ENCODE peak calls at places on chromosome 21, in eight cellular contexts. One of them, this sample, is unnamed.

GRCh38 chr21:41321908-41322495 is 5.4 kb downstream of the FAM3B start:
- DNase-seq in posterior vena cava: no peak
- DNase-seq in pancreas: peak; percentile 64
- DNase-seq in activated T-cell treated with anti-CD3 and anti-CD28 coated beads for 1 hour: no peak
- DNase-seq in heart right ventricle: no peak
- DNase-seq in posterior cingulate gyrus: no peak
- DNase-seq in T follicular helper cell: no peak
- DNase-seq in midbrain: no peak
- DNase-seq in this sample: no peak

GRCh38 chr21:36428789-36429671 is 43.8 kb downstream of the CHAF1B start:
- DNase-seq in pancreas: no peak
- DNase-seq in heart right ventricle: no peak
- DNase-seq in posterior cingulate gyrus: no peak
- DNase-seq in posterior vena cava: no peak
- DNase-seq in T follicular helper cell: no peak
- DNase-seq in midbrain: no peak
- DNase-seq in activated T-cell treated with anti-CD3 and anti-CD28 coated beads for 1 hour: no peak
- DNase-seq in this sample: no peak

GRCh38 chr21:38795475-38795874 is 10.3 kb upstream of the ETS2 start:
- DNase-seq in activated T-cell treated with anti-CD3 and anti-CD28 coated beads for 1 hour: no peak
- DNase-seq in T follicular helper cell: no peak
- DNase-seq in posterior cingulate gyrus: no peak
- DNase-seq in heart right ventricle: no peak
- DNase-seq in midbrain: no peak
- DNase-seq in posterior vena cava: no peak
- DNase-seq in pancreas: no peak
- DNase-seq in this sample: no peak

GRCh38 chr21:39029086-39029772 is 154.0 kb downstream of the PSMG1 start:
- DNase-seq in posterior vena cava: no peak
- DNase-seq in T follicular helper cell: no peak
- DNase-seq in activated T-cell treated with anti-CD3 and anti-CD28 coated beads for 1 hour: no peak
- DNase-seq in pancreas: no peak
- DNase-seq in posterior cingulate gyrus: no peak
- DNase-seq in midbrain: no peak
- DNase-seq in heart right ventricle: no peak
- DNase-seq in this sample: no peak

GRCh38 chr21:44590311-44590721 is 2.0 kb downstream of the KRTAP10-6 start:
- DNase-seq in T follicular helper cell: no peak
- DNase-seq in posterior vena cava: peak; percentile 66
- DNase-seq in activated T-cell treated with anti-CD3 and anti-CD28 coated beads for 1 hour: no peak
- DNase-seq in midbrain: no peak
- DNase-seq in pancreas: no peak
- DNase-seq in heart right ventricle: no peak
- DNase-seq in posterior cingulate gyrus: no peak
- DNase-seq in this sample: no peak

GRCh38 chr21:38917045-38917774 is 111.5 kb downstream of the ETS2 start:
- DNase-seq in midbrain: no peak
- DNase-seq in posterior cingulate gyrus: no peak
- DNase-seq in T follicular helper cell: no peak
- DNase-seq in activated T-cell treated with anti-CD3 and anti-CD28 coated beads for 1 hour: no peak
- DNase-seq in pancreas: no peak
- DNase-seq in posterior vena cava: no peak
- DNase-seq in heart right ventricle: no peak
- DNase-seq in this sample: no peak

GRCh38 chr21:25909341-25909740 is 174.6 kb downstream of the GABPA start:
- DNase-seq in heart right ventricle: no peak
- DNase-seq in T follicular helper cell: no peak
- DNase-seq in midbrain: no peak
- DNase-seq in pancreas: no peak
- DNase-seq in activated T-cell treated with anti-CD3 and anti-CD28 coated beads for 1 hour: no peak
- DNase-seq in posterior cingulate gyrus: no peak
- DNase-seq in posterior vena cava: no peak
- DNase-seq in this sample: no peak

GRCh38 chr21:14773777-14774345 is 227.7 kb upstream of the SAMSN1 start:
- DNase-seq in heart right ventricle: peak; percentile 21
- DNase-seq in T follicular helper cell: peak; percentile 21
- DNase-seq in posterior vena cava: peak; percentile 74
- DNase-seq in activated T-cell treated with anti-CD3 and anti-CD28 coated beads for 1 hour: peak; percentile 32
- DNase-seq in midbrain: no peak
- DNase-seq in pancreas: peak; percentile 55
- DNase-seq in posterior cingulate gyrus: no peak
- DNase-seq in this sample: peak; percentile 56

GRCh38 chr21:28280611-28281010 is 712.1 kb downstream of the LTN1 start:
- DNase-seq in posterior cingulate gyrus: no peak
- DNase-seq in T follicular helper cell: no peak
- DNase-seq in pancreas: no peak
- DNase-seq in posterior vena cava: no peak
- DNase-seq in activated T-cell treated with anti-CD3 and anti-CD28 coated beads for 1 hour: no peak
- DNase-seq in heart right ventricle: no peak
- DNase-seq in midbrain: no peak
- DNase-seq in this sample: no peak

GRCh38 chr21:16590658-16591057 is 860.9 kb downstream of the USP25 start:
- DNase-seq in pancreas: no peak
- DNase-seq in heart right ventricle: no peak
- DNase-seq in posterior vena cava: no peak
- DNase-seq in T follicular helper cell: no peak
- DNase-seq in activated T-cell treated with anti-CD3 and anti-CD28 coated beads for 1 hour: no peak
- DNase-seq in midbrain: no peak
- DNase-seq in posterior cingulate gyrus: no peak
- DNase-seq in this sample: no peak

GRCh38 chr21:39422468-39423241 is 22.9 kb downstream of the LCA5L start:
- DNase-seq in posterior vena cava: no peak
- DNase-seq in T follicular helper cell: no peak
- DNase-seq in activated T-cell treated with anti-CD3 and anti-CD28 coated beads for 1 hour: no peak
- DNase-seq in pancreas: no peak
- DNase-seq in midbrain: no peak
- DNase-seq in posterior cingulate gyrus: no peak
- DNase-seq in heart right ventricle: no peak
- DNase-seq in this sample: no peak

GRCh38 chr21:40433575-40433974 is 413.4 kb downstream of the DSCAM start:
- DNase-seq in activated T-cell treated with anti-CD3 and anti-CD28 coated beads for 1 hour: no peak
- DNase-seq in midbrain: no peak
- DNase-seq in T follicular helper cell: no peak
- DNase-seq in posterior vena cava: no peak
- DNase-seq in pancreas: no peak
- DNase-seq in posterior cingulate gyrus: no peak
- DNase-seq in heart right ventricle: no peak
- DNase-seq in this sample: no peak

GRCh38 chr21:22842875-22843274 is 1844.7 kb downstream of the NCAM2 start:
- DNase-seq in T follicular helper cell: no peak
- DNase-seq in posterior vena cava: no peak
- DNase-seq in pancreas: no peak
- DNase-seq in midbrain: no peak
- DNase-seq in activated T-cell treated with anti-CD3 and anti-CD28 coated beads for 1 hour: no peak
- DNase-seq in posterior cingulate gyrus: no peak
- DNase-seq in heart right ventricle: no peak
- DNase-seq in this sample: no peak

GRCh38 chr21:45544449-45545235 is 2.4 kb upstream of the SLC19A1 start:
- DNase-seq in posterior cingulate gyrus: no peak
- DNase-seq in pancreas: no peak
- DNase-seq in posterior vena cava: peak; percentile 41
- DNase-seq in T follicular helper cell: no peak
- DNase-seq in activated T-cell treated with anti-CD3 and anti-CD28 coated beads for 1 hour: no peak
- DNase-seq in midbrain: no peak
- DNase-seq in heart right ventricle: peak; percentile 3
- DNase-seq in this sample: no peak

GRCh38 chr21:44569861-44570517 is 3.5 kb upstream of the KRTAP10-4 start:
- DNase-seq in posterior vena cava: peak; percentile 61
- DNase-seq in heart right ventricle: no peak
- DNase-seq in midbrain: no peak
- DNase-seq in T follicular helper cell: no peak
- DNase-seq in activated T-cell treated with anti-CD3 and anti-CD28 coated beads for 1 hour: no peak
- DNase-seq in pancreas: no peak
- DNase-seq in posterior cingulate gyrus: no peak
- DNase-seq in this sample: no peak

GRCh38 chr21:41425954-41426655 is at the start of gene MX1:
- DNase-seq in posterior cingulate gyrus: peak; percentile 66
- DNase-seq in activated T-cell treated with anti-CD3 and anti-CD28 coated beads for 1 hour: peak; percentile 96
- DNase-seq in posterior vena cava: peak; percentile 88
- DNase-seq in pancreas: peak; percentile 78
- DNase-seq in midbrain: peak; percentile 20
- DNase-seq in heart right ventricle: peak; percentile 81
- DNase-seq in T follicular helper cell: peak; percentile 81
- DNase-seq in this sample: peak; percentile 85

GRCh38 chr21:37700641-37701202 is 215.5 kb downstream of the KCNJ6 start:
- DNase-seq in activated T-cell treated with anti-CD3 and anti-CD28 coated beads for 1 hour: no peak
- DNase-seq in heart right ventricle: peak; percentile 11
- DNase-seq in posterior cingulate gyrus: no peak
- DNase-seq in posterior vena cava: no peak
- DNase-seq in pancreas: peak; percentile 37
- DNase-seq in T follicular helper cell: no peak
- DNase-seq in midbrain: peak; percentile 15
- DNase-seq in this sample: no peak

GRCh38 chr21:46662765-46663500 is 27.5 kb downstream of the PRMT2 start:
- DNase-seq in heart right ventricle: no peak
- DNase-seq in T follicular helper cell: no peak
- DNase-seq in pancreas: no peak
- DNase-seq in posterior cingulate gyrus: no peak
- DNase-seq in midbrain: no peak
- DNase-seq in posterior vena cava: no peak
- DNase-seq in activated T-cell treated with anti-CD3 and anti-CD28 coated beads for 1 hour: no peak
- DNase-seq in this sample: no peak

GRCh38 chr21:42253466-42253865 is 34.5 kb downstream of the ABCG1 start:
- DNase-seq in posterior cingulate gyrus: no peak
- DNase-seq in T follicular helper cell: no peak
- DNase-seq in pancreas: no peak
- DNase-seq in heart right ventricle: no peak
- DNase-seq in posterior vena cava: no peak
- DNase-seq in activated T-cell treated with anti-CD3 and anti-CD28 coated beads for 1 hour: no peak
- DNase-seq in midbrain: no peak
- DNase-seq in this sample: no peak